ENCODE peak calls at places on chromosomes 2 and 18, in eight cellular contexts. J is endothelial cell of umbilical vein, V is brain microvascular endothelial cell, A is right lobe of liver, I is mucosa of descending colon, E is HL-60, C is astrocyte of the cerebellum, Y is tibial artery. X is an unnamed sample.
A peak's percentile ranks its signal among the peaks of the same experiment; 100 is the strongest.

GRCh38 chr2:224611938-224612337 is 26.8 kb upstream of the CUL3 start:
- DNase-seq in J (no peak), E (no peak), A (no peak), C (no peak), I (no peak), Y (no peak), V (no peak), X (no peak)

GRCh38 chr2:169265581-169265980 is 96.8 kb downstream of the LRP2 start:
- DNase-seq in I (no peak), V (no peak), J (no peak), C (no peak), Y (no peak), E (no peak), A (no peak), X (no peak)

GRCh38 chr2:196987654-196988364 is 61.3 kb upstream of the PGAP1 start:
- DNase-seq in A (no peak), Y (no peak), I (no peak), C (peak; percentile 92), V (peak; percentile 97), J (peak; percentile 98), E (peak; percentile 52), X (peak; percentile 98)

GRCh38 chr18:78711971-78712370 is 267.6 kb upstream of the SALL3 start:
- DNase-seq in I (no peak), C (no peak), V (no peak), E (no peak), J (no peak), Y (peak; percentile 16), A (no peak), X (no peak)

GRCh38 chr2:232937278-232937906 is 67.3 kb downstream of the SNORC start:
- DNase-seq in V (peak; percentile 60), C (no peak), E (no peak), Y (no peak), I (no peak), J (no peak), A (no peak), X (no peak)

GRCh38 chr18:26865557-26865956 is at the start of gene AQP4:
- DNase-seq in V (no peak), J (no peak), E (no peak), I (no peak), A (no peak), C (no peak), Y (no peak), X (no peak)

GRCh38 chr2:232633413-232634318 is at the start of gene EFHD1:
- DNase-seq in I (peak; percentile 74), A (peak; percentile 84), J (peak; percentile 65), Y (peak; percentile 93), E (peak; percentile 24), V (peak; percentile 47), C (no peak), X (peak; percentile 61)

GRCh38 chr2:128090575-128090908 is 458 bp upstream of the UGGT1 start:
- DNase-seq in A (no peak), I (no peak), E (no peak), Y (no peak), J (no peak), C (no peak), V (no peak), X (no peak)

GRCh38 chr2:200274116-200275075 is 32.1 kb upstream of the SPATS2L start:
- DNase-seq in C (no peak), A (no peak), I (no peak), V (no peak), E (no peak), J (no peak), Y (no peak), X (no peak)

GRCh38 chr18:58859935-58860334 is 4.7 kb upstream of the ZNF532 start:
- DNase-seq in J (no peak), Y (peak; percentile 45), C (no peak), V (no peak), I (no peak), A (no peak), E (no peak), X (no peak)

GRCh38 chr2:125861461-125861860 is 794.5 kb upstream of the GYPC start:
- DNase-seq in Y (no peak), E (no peak), C (no peak), A (no peak), I (no peak), J (no peak), V (no peak), X (no peak)

GRCh38 chr18:3924455-3924854 is 474.5 kb downstream of the TGIF1 start:
- DNase-seq in J (no peak), C (no peak), V (no peak), I (no peak), A (no peak), E (no peak), Y (no peak), X (no peak)

GRCh38 chr2:160199053-160199452 is 1.0 kb downstream of the ITGB6 start:
- DNase-seq in C (no peak), I (no peak), Y (no peak), E (no peak), V (no peak), J (no peak), A (no peak), X (no peak)

GRCh38 chr2:219204425-219205164 is 2.0 kb upstream of the ZFAND2B start:
- DNase-seq in J (no peak), E (no peak), I (no peak), C (no peak), A (no peak), V (no peak), Y (no peak), X (no peak)

GRCh38 chr18:3453540-3454364 is 3.8 kb downstream of the TGIF1 start:
- DNase-seq in C (peak; percentile 98), Y (peak; percentile 83), A (peak; percentile 40), E (no peak), J (peak; percentile 97), I (peak; percentile 59), V (peak; percentile 89), X (peak; percentile 99)

GRCh38 chr2:66748939-66749338 is 314.0 kb downstream of the MEIS1 start:
- DNase-seq in V (no peak), C (no peak), A (no peak), J (no peak), Y (no peak), E (no peak), I (no peak), X (no peak)

GRCh38 chr2:72144746-72145657 is 2.7 kb downstream of the CYP26B1 start:
- DNase-seq in E (no peak), Y (peak; percentile 72), J (peak; percentile 14), C (no peak), A (no peak), I (peak; percentile 71), V (no peak), X (no peak)

GRCh38 chr2:222794585-222795579 is 66.0 kb upstream of the ACSL3 start:
- DNase-seq in J (no peak), V (no peak), A (no peak), Y (no peak), C (no peak), E (no peak), I (no peak), X (no peak)

GRCh38 chr2:133959066-133959465 is 294.8 kb upstream of the MGAT5 start:
- DNase-seq in V (no peak), Y (no peak), I (no peak), C (no peak), A (no peak), E (no peak), J (no peak), X (no peak)

GRCh38 chr2:9738718-9739496 is 104.4 kb upstream of the TAF1B start:
- DNase-seq in A (no peak), E (no peak), C (no peak), J (no peak), V (peak; percentile 17), I (peak; percentile 65), Y (no peak), X (no peak)

GRCh38 chr18:22838639-22839487 is 94.3 kb upstream of the RBBP8 start:
- DNase-seq in C (no peak), E (no peak), A (no peak), V (no peak), Y (no peak), J (no peak), I (no peak), X (no peak)

GRCh38 chr2:158202151-158202778 is 100.6 kb downstream of the UPP2 start:
- DNase-seq in C (no peak), Y (no peak), V (peak; percentile 40), J (peak; percentile 76), A (no peak), E (no peak), I (no peak), X (peak; percentile 54)

GRCh38 chr2:236209535-236209934 is 41.3 kb upstream of the GBX2 start:
- DNase-seq in I (no peak), E (no peak), V (no peak), A (no peak), J (peak; percentile 19), C (no peak), Y (peak; percentile 3), X (no peak)

GRCh38 chr2:238149841-238150572 is 8.8 kb upstream of the ERFE start:
- DNase-seq in I (no peak), V (no peak), Y (no peak), C (no peak), J (no peak), E (no peak), A (no peak), X (no peak)
- H3K4me3 ChIP-seq in I (no peak overlapping the region), V (no peak overlapping the region), Y (no peak overlapping the region), C (no peak overlapping the region), J (no peak overlapping the region), E (no peak overlapping the region), A (no peak overlapping the region), X (no peak overlapping the region)

GRCh38 chr18:75130591-75131274 is 78.2 kb downstream of the PTGR3 start:
- DNase-seq in A (no peak), V (no peak), Y (peak; percentile 29), J (no peak), C (peak; percentile 8), I (no peak), E (no peak), X (peak; percentile 23)
- TF ChIP-seq CTCF in A (no peak), V (peak; percentile 25), Y (no peak), J (no peak), C (peak; percentile 46), I (no peak), E (no peak), X (peak; percentile 34)

GRCh38 chr18:75208836-75209128 is 157 bp downstream of the PTGR3 start:
- DNase-seq in A (peak; percentile 56), Y (no peak), I (no peak), V (no peak), E (no peak), C (no peak), J (peak; percentile 37), X (no peak)

GRCh38 chr18:75207298-75208054 is 1.5 kb downstream of the PTGR3 start:
- DNase-seq in Y (no peak), J (no peak), C (no peak), V (no peak), I (no peak), E (no peak), A (no peak), X (peak; percentile 64)

GRCh38 chr18:75209129-75209951 is at the start of gene PTGR3:
- DNase-seq in I (peak; percentile 89), A (peak; percentile 84), V (peak; percentile 57), Y (peak; percentile 92), J (peak; percentile 89), E (peak; percentile 72), C (no peak), X (peak; percentile 87)

GRCh38 chr18:75206637-75207297 is 2.2 kb downstream of the PTGR3 start:
- DNase-seq in J (no peak), V (no peak), I (no peak), A (no peak), Y (no peak), E (no peak), C (no peak), X (no peak)

GRCh38 chr18:75208055-75208835 is 694 bp downstream of the PTGR3 start:
- DNase-seq in A (peak; percentile 69), I (peak; percentile 79), E (peak; percentile 77), J (peak; percentile 43), Y (peak; percentile 75), C (no peak), V (peak; percentile 31), X (peak; percentile 46)
- H3K4me3 ChIP-seq in A (peak overlapping the region; percentile 93), I (peak overlapping the region; percentile 86), E (peak overlapping the region; percentile 90), J (peak overlapping the region; percentile 97), Y (peak overlapping the region; percentile 96), C (peak overlapping the region; percentile 87), V (peak overlapping the region; percentile 84), X (peak overlapping the region; percentile 90)

GRCh38 chr2:11647834-11648600 is 22.0 kb downstream of the NTSR2 start:
- DNase-seq in Y (no peak), I (no peak), J (peak; percentile 39), A (no peak), E (no peak), V (peak; percentile 30), C (no peak), X (no peak)
- TF ChIP-seq CTCF in Y (no peak), I (no peak), J (peak; percentile 12), A (no peak), E (no peak), V (peak; percentile 58), C (peak; percentile 40), X (peak; percentile 34)

X was measured in astrocyte of the spinal cord.